ENCODE peak calls at places on chromosome 9, in ten cellular contexts. D is WERI-Rb-1; Z is T-helper 2 cell; S is A172; Y is left cardiac atrium; E is GM13976; T is activated T-helper 2 cell treated with anti-CD3 and anti-CD28 coated beads, Interferon-gamma antibody, Interleukin-2, Interleukin-4, amounts not matched to agents 10 μg/mL and 5 μg/mL and 100 μg/mL, durations not matched to agents 14 hours and 24 hours and 36 hours; H is GM03348; W is activated CD4-positive, alpha-beta T cell treated with anti-CD3 and anti-CD28 coated beads, Interleukin-2, amount 50 U/mL, for 48 hours; K is stimulated activated CD8-positive, alpha-beta memory T cell treated with anti-CD3 and anti-CD28 coated beads, Interleukin-15, amount 100 ng/mL, for 24 hours. P is an unnamed sample.

GRCh38 chr9:113999256-114000062 is 78.6 kb downstream of the AMBP start:
- DNase-seq in D (no peak), K (no peak), T (peak; percentile 6), Y (no peak), S (peak; percentile 25), H (peak; percentile 31), Z (no peak), E (no peak), W (no peak), P (no peak)

GRCh38 chr9:33468797-33469621 is 4.7 kb downstream of the NOL6 start:
- DNase-seq in K (no peak), E (no peak), Z (no peak), T (no peak), W (no peak), D (no peak), S (no peak), H (no peak), Y (no peak), P (no peak)

GRCh38 chr9:98520221-98520920 is 188.4 kb downstream of the GABBR2 start:
- DNase-seq in T (no peak), Z (no peak), S (peak; percentile 22), W (no peak), E (no peak), H (no peak), Y (no peak), D (no peak), K (no peak), P (no peak)

GRCh38 chr9:38022995-38023394 is 46.0 kb downstream of the SHB start:
- DNase-seq in Y (no peak), E (no peak), W (no peak), T (no peak), D (no peak), Z (no peak), H (no peak), K (no peak), S (no peak), P (no peak)

GRCh38 chr9:86687788-86688187 is 259.5 kb downstream of the GAS1 start:
- DNase-seq in Y (no peak), S (peak; percentile 81), W (no peak), Z (no peak), T (no peak), K (no peak), H (no peak), E (no peak), D (no peak), P (no peak)

GRCh38 chr9:113359385-113359784 is 10.0 kb downstream of the BSPRY start:
- DNase-seq in D (no peak), E (no peak), W (no peak), Z (no peak), K (no peak), T (no peak), H (no peak), Y (no peak), S (no peak), P (no peak)

GRCh38 chr9:34282096-34282495 is 47.0 kb downstream of the KIF24 start:
- DNase-seq in H (no peak), Y (no peak), T (no peak), E (no peak), D (no peak), K (no peak), S (no peak), W (no peak), Z (no peak), P (no peak)

GRCh38 chr9:123470121-123470851 is 114.3 kb downstream of the CRB2 start:
- DNase-seq in S (no peak), H (no peak), Z (no peak), T (no peak), K (no peak), Y (no peak), D (no peak), E (no peak), W (no peak), P (no peak)

GRCh38 chr9:119432428-119432827 is 63.2 kb upstream of the BRINP1 start:
- DNase-seq in D (no peak), S (no peak), H (no peak), K (no peak), Z (no peak), T (no peak), Y (no peak), E (no peak), W (no peak), P (no peak)

GRCh38 chr9:131856105-131856504 is 116.2 kb upstream of the RAPGEF1 start:
- DNase-seq in W (no peak), E (no peak), S (no peak), T (no peak), Y (no peak), K (no peak), Z (no peak), H (no peak), D (no peak), P (no peak)

GRCh38 chr9:35733109-35733541 is 659 bp downstream of the CREB3 start:
- DNase-seq in E (peak; percentile 55), Y (no peak), H (peak; percentile 57), D (peak; percentile 75), S (peak; percentile 63), W (no peak), T (no peak), Z (no peak), K (no peak), P (no peak)

GRCh38 chr9:88522360-88522759 is 12.6 kb upstream of the NXNL2 start:
- DNase-seq in Y (no peak), T (no peak), H (no peak), S (no peak), Z (no peak), E (no peak), W (no peak), K (no peak), D (no peak), P (no peak)

GRCh38 chr9:121700165-121700830 is 48.9 kb downstream of the DAB2IP start:
- DNase-seq in S (peak; percentile 40), E (peak; percentile 55), T (no peak), K (no peak), W (peak; percentile 15), D (peak; percentile 78), H (peak; percentile 78), Y (peak; percentile 72), Z (peak; percentile 29), P (no peak)

GRCh38 chr9:122442568-122442967 is 35.2 kb downstream of the OR1J1 start:
- DNase-seq in H (no peak), W (no peak), E (no peak), D (no peak), Z (no peak), Y (no peak), T (no peak), S (no peak), K (no peak), P (no peak)

GRCh38 chr9:89000973-89001916 is 10.0 kb downstream of the S1PR3 start:
- DNase-seq in H (peak; percentile 90), T (peak; percentile 65), W (peak; percentile 87), S (peak; percentile 77), Z (peak; percentile 3), D (peak; percentile 89), Y (peak; percentile 93), K (peak; percentile 61), E (peak; percentile 84), P (peak; percentile 75)

GRCh38 chr9:33076031-33076359 is 479 bp downstream of the SMU1 start:
- DNase-seq in Y (no peak), Z (no peak), T (no peak), D (no peak), H (peak; percentile 29), S (no peak), K (no peak), W (no peak), E (no peak), P (no peak)

GRCh38 chr9:4620046-4620765 is 41.9 kb upstream of the PLPP6 start:
- DNase-seq in Z (peak; percentile 28), W (no peak), Y (no peak), H (no peak), S (no peak), K (no peak), T (no peak), D (no peak), E (no peak), P (no peak)

GRCh38 chr9:26954050-26954508 is 2.1 kb upstream of the IFT74 start:
- DNase-seq in E (no peak), T (no peak), D (no peak), Z (no peak), W (no peak), K (no peak), S (peak; percentile 12), H (no peak), Y (no peak), P (no peak)

GRCh38 chr9:92455217-92455616 is 27.1 kb downstream of the ASPN start:
- DNase-seq in D (no peak), K (no peak), H (no peak), S (peak; percentile 9), T (no peak), Y (no peak), W (no peak), Z (no peak), E (no peak), P (no peak)

GRCh38 chr9:76926324-76926731 is 20.4 kb upstream of the PRUNE2 start:
- DNase-seq in E (no peak), T (no peak), S (peak; percentile 83), Y (no peak), W (no peak), Z (no peak), H (peak; percentile 71), K (no peak), D (no peak), P (no peak)

GRCh38 chr9:126615251-126615790 is 1.6 kb downstream of the LMX1B start:
- DNase-seq in D (no peak), S (no peak), E (no peak), Y (peak; percentile 66), K (no peak), Z (peak; percentile 12), T (peak; percentile 40), H (no peak), W (no peak), P (no peak)

GRCh38 chr9:125462766-125463384 is 201.2 kb downstream of the GAPVD1 start:
- DNase-seq in T (no peak), Y (no peak), W (no peak), E (no peak), K (no peak), D (peak; percentile 87), H (no peak), S (peak; percentile 49), Z (no peak), P (no peak)

GRCh38 chr9:14151451-14151850 is 162.5 kb downstream of the NFIB start:
- DNase-seq in H (no peak), K (no peak), T (no peak), D (no peak), E (no peak), W (no peak), S (no peak), Y (no peak), Z (no peak), P (no peak)

GRCh38 chr9:132937463-132937901 is 6.9 kb downstream of the TSC1 start:
- DNase-seq in Y (no peak), T (no peak), S (peak; percentile 50), D (no peak), K (no peak), Z (no peak), W (no peak), H (no peak), E (no peak), P (no peak)

GRCh38 chr9:14270358-14271077 is 43.4 kb downstream of the NFIB start:
- DNase-seq in D (no peak), W (no peak), S (no peak), E (no peak), T (no peak), Y (no peak), K (no peak), Z (no peak), H (no peak), P (no peak)

GRCh38 chr9:13529321-13530104 is 250.0 kb upstream of the MPDZ start:
- DNase-seq in W (no peak), S (no peak), H (no peak), D (peak; percentile 74), Z (no peak), E (no peak), T (no peak), Y (no peak), K (no peak), P (no peak)

GRCh38 chr9:136975624-136976023 is 1.7 kb upstream of the PTGDS start:
- DNase-seq in D (peak; percentile 49), Z (no peak), T (no peak), H (no peak), S (peak; percentile 91), W (peak; percentile 55), E (peak; percentile 70), Y (peak; percentile 77), K (no peak), P (no peak)

GRCh38 chr9:17958363-17958762 is 379.5 kb downstream of the SH3GL2 start:
- DNase-seq in E (no peak), Y (no peak), H (no peak), D (no peak), T (no peak), W (no peak), Z (no peak), K (no peak), S (no peak), P (no peak)